ENCODE peak calls at places on chromosomes 11 and 22, in six cellular contexts. R is GM19239, P is activated T-cell treated with anti-CD3 and anti-CD28 coated beads for 1 hour, E is T-helper 1 cell, O is GM04504, Y is RKO. K is an unnamed sample.

GRCh38 chr11:36002196-36002595 is 58.3 kb downstream of the LDLRAD3 start:
- DNase-seq in R (no peak), P (no peak), E (no peak), O (no peak), Y (no peak), K (no peak)

GRCh38 chr11:125593113-125593761 is 585 bp downstream of the STT3A start:
- DNase-seq in R (no peak), P (no peak), E (peak; percentile 12), O (peak; percentile 9), Y (peak; percentile 69), K (no peak)

GRCh38 chr22:20946080-20946986 is 20.7 kb upstream of the AIFM3 start:
- DNase-seq in R (no peak), P (no peak), E (no peak), O (no peak), Y (peak; percentile 55), K (no peak)

GRCh38 chr22:37498289-37498909 is 12.2 kb upstream of the MFNG start:
- DNase-seq in R (peak; percentile 95), P (peak; percentile 63), E (peak; percentile 68), O (no peak), Y (no peak), K (no peak)

GRCh38 chr11:47185305-47186075 is 744 bp downstream of the PACSIN3 start:
- DNase-seq in R (no peak), P (no peak), E (no peak), O (no peak), Y (peak; percentile 86), K (no peak)

GRCh38 chr11:11884774-11885481 is 43.2 kb downstream of the USP47 start:
- DNase-seq in R (peak; percentile 5), P (no peak), E (peak; percentile 56), O (no peak), Y (no peak), K (no peak)

GRCh38 chr11:46977038-46977818 is 40.7 kb downstream of the CSTPP1 start:
- DNase-seq in R (no peak), P (no peak), E (no peak), O (no peak), Y (no peak), K (no peak)

GRCh38 chr11:10941429-10941828 is 83.6 kb upstream of the ZBED5 start:
- DNase-seq in R (no peak), P (no peak), E (no peak), O (no peak), Y (no peak), K (no peak)

GRCh38 chr11:62295504-62295903 is 3.4 kb downstream of the SCGB1D4 start:
- DNase-seq in R (no peak), P (no peak), E (no peak), O (no peak), Y (peak; percentile 19), K (no peak)

GRCh38 chr11:75462117-75462653 is 29.2 kb upstream of the KLHL35 start:
- DNase-seq in R (no peak), P (no peak), E (no peak), O (no peak), Y (no peak), K (no peak)

GRCh38 chr22:24950272-24950902 is 2.1 kb upstream of the KIAA1671 start:
- DNase-seq in R (no peak), P (no peak), E (no peak), O (no peak), Y (peak; percentile 23), K (no peak)

GRCh38 chr11:93700830-93701229 is 39.3 kb downstream of the CEP295 start:
- DNase-seq in R (no peak), P (no peak), E (no peak), O (no peak), Y (no peak), K (no peak)

GRCh38 chr11:114166897-114167323 is 107.4 kb downstream of the ZBTB16 start:
- DNase-seq in R (no peak), P (no peak), E (peak; percentile 67), O (peak; percentile 64), Y (peak; percentile 49), K (peak; percentile 92)

GRCh38 chr22:27490080-27490479 is 311.5 kb downstream of the MN1 start:
- DNase-seq in R (no peak), P (no peak), E (no peak), O (no peak), Y (no peak), K (no peak)

GRCh38 chr22:44369241-44369652 is 56.5 kb upstream of the SHISAL1 start:
- DNase-seq in R (no peak), P (no peak), E (no peak), O (no peak), Y (no peak), K (no peak)

GRCh38 chr11:9091044-9091936 is at the start of gene SCUBE2:
- DNase-seq in R (no peak), P (no peak), E (no peak), O (no peak), Y (no peak), K (no peak)

GRCh38 chr22:31087744-31088215 is 6.7 kb downstream of the SMTN start:
- DNase-seq in R (no peak), P (no peak), E (no peak), O (no peak), Y (no peak), K (no peak)

K was measured in fibroblast of the conjunctiva.